ENCODE peak calls at places on chromosomes 7 and 10, in nine cellular contexts. L, S, A, H, U, C, B, I and X are unnamed samples.

GRCh38 chr7:6188395-6188794 is 84.0 kb downstream of the CYTH3 start:
- DNase-seq in U (no peak), L (no peak), A (no peak), C (no peak), I (no peak), B (no peak), S (no peak), H (no peak), X (no peak)

GRCh38 chr10:78556700-78557432 is 511.9 kb upstream of the ZMIZ1 start:
- DNase-seq in A (no peak), U (no peak), H (no peak), I (no peak), B (no peak), L (no peak), S (no peak), C (no peak), X (no peak)

GRCh38 chr7:4265676-4266075 is 416.4 kb upstream of the FOXK1 start:
- DNase-seq in B (no peak), A (no peak), I (no peak), L (no peak), H (no peak), U (no peak), C (no peak), S (no peak), X (no peak)

GRCh38 chr10:112332022-112332421 is 41.9 kb upstream of the ACSL5 start:
- DNase-seq in H (no peak), I (no peak), A (no peak), L (peak), S (no peak), B (no peak), U (no peak), C (no peak), X (no peak)

GRCh38 chr10:79435271-79436065 is 10.0 kb downstream of the ZCCHC24 start:
- DNase-seq in I (no peak), L (no peak), U (no peak), H (no peak), S (peak), A (no peak), C (peak), B (peak), X (peak)

GRCh38 chr7:69457912-69458491 is 140.3 kb upstream of the AUTS2 start:
- DNase-seq in I (no peak), B (peak), H (no peak), S (peak), L (no peak), C (no peak), U (peak), A (no peak), X (peak)

GRCh38 chr10:20630092-20630643 is 266.9 kb downstream of the NEBL start:
- DNase-seq in U (no peak), I (no peak), A (no peak), H (no peak), B (no peak), S (no peak), C (no peak), L (no peak), X (peak)

GRCh38 chr10:108629843-108630242 is 1293.5 kb downstream of the XPNPEP1 start:
- DNase-seq in A (no peak), I (peak), S (peak), U (no peak), C (peak), H (no peak), B (no peak), L (no peak), X (peak)

GRCh38 chr10:27240891-27241639 is 468 bp upstream of the ACBD5 start:
- DNase-seq in I (no peak), S (peak), L (no peak), B (peak), U (no peak), H (peak), C (peak), A (peak), X (no peak)

GRCh38 chr7:126768836-126769235 is 483.9 kb downstream of the GRM8 start:
- DNase-seq in B (no peak), I (no peak), H (no peak), C (no peak), A (no peak), L (no peak), S (no peak), U (peak), X (no peak)

GRCh38 chr10:5594271-5595036 is 69.7 kb downstream of the CALML3 start:
- DNase-seq in S (peak), H (no peak), B (no peak), C (peak), L (no peak), I (no peak), A (no peak), U (no peak), X (peak)

GRCh38 chr10:5595591-5596590 is 70.5 kb downstream of the ASB13 start:
- DNase-seq in C (peak), H (peak), L (peak), I (no peak), B (no peak), A (no peak), S (peak), U (peak), X (peak)

GRCh38 chr10:5598085-5598690 is 68.2 kb downstream of the ASB13 start:
- DNase-seq in U (no peak), A (no peak), B (no peak), I (no peak), L (no peak), S (no peak), H (no peak), C (no peak), X (no peak)

GRCh38 chr10:5595095-5595494 is 70.3 kb downstream of the CALML3 start:
- DNase-seq in S (no peak), B (no peak), I (no peak), A (no peak), C (no peak), H (no peak), U (no peak), L (no peak), X (no peak)

DNA sequence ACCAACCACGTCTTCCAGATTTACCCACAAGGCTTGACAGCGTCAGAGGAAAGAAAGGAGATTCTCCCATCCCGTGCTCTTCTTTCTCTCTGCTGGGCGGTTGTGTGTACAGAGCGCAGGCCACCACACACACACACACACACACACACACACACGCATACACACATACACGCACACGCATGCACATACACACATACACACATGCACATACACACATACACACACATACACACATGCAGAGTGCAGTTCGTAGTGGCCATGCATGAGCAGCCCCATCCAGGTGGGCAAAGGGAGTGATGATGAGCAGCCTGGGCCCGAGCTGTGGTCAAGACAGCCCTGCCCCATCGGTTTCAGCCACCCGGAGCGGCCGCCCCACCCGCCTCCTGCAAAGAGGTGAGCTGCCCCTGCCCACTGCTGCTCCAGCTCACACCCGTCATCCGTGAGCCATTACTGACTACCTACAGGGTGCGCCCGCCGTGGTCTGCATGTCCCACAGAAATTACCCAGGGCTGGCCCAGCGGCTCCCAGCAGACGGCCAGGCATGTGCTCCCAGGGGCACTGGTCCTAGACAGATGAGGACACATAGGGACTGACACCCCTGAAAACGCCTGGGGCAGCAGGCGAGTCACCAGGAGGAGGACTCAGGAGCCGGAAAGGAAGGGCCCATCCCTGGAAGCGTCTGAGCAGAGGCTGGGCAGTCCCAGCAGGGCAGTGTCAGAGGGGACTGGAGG is 69.6 kb downstream of the ASB13 start:
- DNase-seq in C (no peak), B (no peak), H (no peak), I (no peak), S (no peak), L (no peak), U (no peak), A (no peak), X (no peak)
- TF ChIP-seq CTCF in C (no peak), B (no peak), H (no peak), I (no peak), S (no peak), L (no peak), U (no peak), A (no peak), X (no peak)

DNA sequence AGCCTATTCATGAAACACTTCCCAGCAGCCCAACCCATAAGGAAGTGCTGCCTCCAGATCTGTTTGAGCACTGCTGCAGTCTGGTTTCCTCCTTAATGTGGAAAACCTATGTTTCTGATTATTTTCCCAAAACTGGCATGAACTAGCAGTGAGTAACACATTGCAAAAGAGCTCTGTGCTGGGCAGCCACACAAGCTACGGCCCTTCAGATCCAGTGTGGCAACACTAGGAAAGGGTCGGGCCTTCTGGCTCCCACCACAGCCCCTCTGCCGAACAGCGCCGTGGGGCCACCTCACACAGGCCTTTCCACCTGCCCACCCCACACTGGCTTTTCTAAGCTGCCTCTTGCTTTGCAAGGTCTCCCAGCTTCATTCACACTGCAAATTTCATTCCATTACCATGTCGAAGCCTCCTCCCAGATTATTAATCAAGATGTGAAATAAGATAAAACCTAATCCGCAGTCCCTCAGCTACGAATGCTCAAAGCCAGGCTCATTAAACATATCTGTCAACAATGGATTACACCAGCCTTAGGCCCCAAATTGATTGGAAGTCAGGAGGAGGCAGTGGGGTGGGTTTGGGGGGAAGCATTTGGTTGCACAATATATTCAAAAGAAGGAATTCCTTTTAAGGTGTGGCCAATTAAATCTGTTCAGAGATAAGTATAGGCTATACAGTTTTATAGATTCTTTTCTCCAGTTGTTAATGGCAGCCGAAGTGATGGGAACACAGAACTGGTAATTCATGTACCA is 223.8 kb downstream of the MTERF1 start:
- DNase-seq in L (no peak), H (no peak), S (peak), C (peak), B (no peak), I (no peak), A (no peak), U (peak), X (peak)
- H3K4me3 ChIP-seq in L (no peak), H (no peak), S (no peak), C (no peak), B (no peak), I (no peak), A (no peak), U (no peak), X (no peak)

GRCh38 chr10:3774018-3774813 is 10.8 kb downstream of the KLF6 start:
- DNase-seq in L (no peak), U (no peak), B (no peak), S (peak), I (no peak), H (no peak), A (no peak), C (peak), X (no peak)

GRCh38 chr10:3772349-3773222 is 12.4 kb downstream of the KLF6 start:
- DNase-seq in A (no peak), U (no peak), C (no peak), B (no peak), L (no peak), I (no peak), H (no peak), S (peak), X (no peak)

GRCh38 chr10:3773465-3774017 is 11.5 kb downstream of the KLF6 start:
- DNase-seq in B (no peak), I (no peak), S (peak), L (no peak), U (no peak), A (no peak), C (peak), H (no peak), X (peak)

GRCh38 chr10:3769511-3769910 is 15.5 kb downstream of the KLF6 start:
- DNase-seq in H (no peak), B (no peak), U (no peak), S (no peak), A (no peak), C (no peak), I (no peak), L (no peak), X (no peak)

GRCh38 chr10:3770611-3771110 is 14.3 kb downstream of the KLF6 start:
- DNase-seq in B (peak), H (no peak), I (no peak), U (no peak), L (no peak), S (no peak), A (no peak), C (no peak), X (no peak)
- TF ChIP-seq CTCF in B (no peak), H (no peak), I (no peak), U (no peak), L (no peak), S (no peak), A (no peak), C (no peak), X (no peak)

GRCh38 chr10:81875680-81876252 is 772 bp downstream of the NRG3 start:
- DNase-seq in A (no peak), C (no peak), L (no peak), B (no peak), U (no peak), S (no peak), I (no peak), H (no peak), X (no peak)

GRCh38 chr10:81873932-81874816 is 820 bp upstream of the NRG3 start:
- DNase-seq in U (peak), C (peak), I (no peak), S (peak), A (no peak), B (peak), L (no peak), H (no peak), X (no peak)

GRCh38 chr10:81873231-81873931 is 1.6 kb upstream of the NRG3 start:
- DNase-seq in B (no peak), H (no peak), C (no peak), U (no peak), A (no peak), S (no peak), L (no peak), I (no peak), X (no peak)

GRCh38 chr10:81876253-81876731 is 1.3 kb downstream of the NRG3 start:
- DNase-seq in B (peak), L (no peak), S (no peak), I (no peak), U (no peak), A (no peak), C (no peak), H (no peak), X (no peak)

DNA sequence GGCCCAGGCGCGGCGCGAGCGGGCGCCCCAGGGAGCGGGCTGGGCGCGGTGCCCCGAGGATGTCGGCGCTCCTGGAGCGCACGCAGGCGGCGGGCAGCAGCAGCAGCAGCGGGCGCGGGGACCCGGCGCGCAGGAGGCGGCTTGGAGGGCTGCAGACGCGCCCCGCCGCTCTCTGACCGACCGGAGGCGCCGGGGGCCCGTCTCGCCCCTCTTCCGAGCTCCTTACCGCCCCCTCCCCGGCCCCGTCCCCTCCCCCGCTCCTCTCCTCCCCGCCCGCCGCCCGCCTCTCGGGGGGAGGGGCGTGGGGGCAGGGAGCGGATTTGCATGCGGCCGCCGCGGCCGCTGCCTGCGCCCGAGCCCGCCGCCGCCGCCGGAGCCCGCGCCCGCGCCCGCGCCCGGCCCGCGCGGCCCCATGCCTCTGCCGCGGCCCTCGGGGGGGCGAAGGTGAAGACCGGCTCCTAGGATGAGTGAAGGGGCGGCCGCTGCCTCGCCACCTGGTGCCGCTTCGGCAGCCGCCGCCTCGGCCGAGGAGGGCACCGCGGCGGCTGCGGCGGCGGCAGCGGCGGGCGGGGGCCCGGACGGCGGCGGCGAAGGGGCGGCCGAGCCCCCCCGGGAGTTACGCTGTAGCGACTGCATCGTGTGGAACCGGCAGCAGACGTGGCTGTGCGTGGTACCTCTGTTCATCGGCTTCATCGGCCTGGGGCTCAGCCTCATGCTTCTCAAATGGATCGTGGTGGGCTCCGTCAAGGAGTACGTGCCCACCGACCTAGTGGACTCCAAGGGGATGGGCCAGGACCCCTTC is at the start of gene NRG3:
- DNase-seq in H (no peak), L (no peak), I (no peak), U (no peak), B (peak), S (no peak), C (no peak), A (peak), X (no peak)
- H3K4me3 ChIP-seq in H (peak), L (no peak), I (no peak), U (peak), B (peak), S (no peak), C (no peak), A (no peak), X (no peak)